ENCODE peak calls at places on chromosomes 6 and 20, in four cellular contexts. One of them, this sample, is unnamed. For H3K4me1, the result is how much of the 10 kb centered on the place peaks cover.

GRCh38 chr20:12928755-12929401 is 79.9 kb upstream of the SPTLC3 start:
- DNase-seq in CD8-positive, alpha-beta T cell: no peak
- DNase-seq in psoas muscle: no peak
- DNase-seq in lung: no peak
- DNase-seq in this sample: no peak

GRCh38 chr20:43016257-43016656 is 173.4 kb downstream of the PTPRT start:
- DNase-seq in CD8-positive, alpha-beta T cell: no peak
- DNase-seq in psoas muscle: no peak
- DNase-seq in lung: no peak
- DNase-seq in this sample: no peak

GRCh38 chr6:14211596-14211961 is 94.0 kb downstream of the CD83 start:
- DNase-seq in CD8-positive, alpha-beta T cell: no peak
- DNase-seq in psoas muscle: peak
- DNase-seq in lung: peak
- DNase-seq in this sample: peak

GRCh38 chr6:89483111-89483720 is 50.3 kb downstream of the ANKRD6 start:
- DNase-seq in CD8-positive, alpha-beta T cell: no peak
- DNase-seq in psoas muscle: peak
- DNase-seq in lung: peak
- DNase-seq in this sample: peak

GRCh38 chr6:125169522-125169921 is 15.9 kb downstream of the TPD52L1 start:
- DNase-seq in CD8-positive, alpha-beta T cell: no peak
- DNase-seq in psoas muscle: no peak
- DNase-seq in lung: no peak
- DNase-seq in this sample: no peak

GRCh38 chr6:57013501-57013900 is 33.0 kb upstream of the KIAA1586 start:
- DNase-seq in CD8-positive, alpha-beta T cell: no peak
- DNase-seq in psoas muscle: no peak
- DNase-seq in lung: no peak
- DNase-seq in this sample: no peak

GRCh38 chr20:23826541-23827018 is at the start of gene CST2:
- DNase-seq in CD8-positive, alpha-beta T cell: no peak
- DNase-seq in psoas muscle: no peak
- DNase-seq in lung: no peak
- DNase-seq in this sample: no peak

GRCh38 chr6:3117912-3118352 is 579 bp upstream of the BPHL start:
- DNase-seq in CD8-positive, alpha-beta T cell: no peak
- DNase-seq in psoas muscle: no peak
- DNase-seq in lung: no peak
- DNase-seq in this sample: no peak

GRCh38 chr20:53995949-53996348 is 74.4 kb downstream of the BCAS1 start:
- DNase-seq in CD8-positive, alpha-beta T cell: no peak
- DNase-seq in psoas muscle: no peak
- DNase-seq in lung: no peak
- DNase-seq in this sample: no peak

GRCh38 chr6:131419698-131420097 is 153.3 kb upstream of the ARG1 start:
- DNase-seq in CD8-positive, alpha-beta T cell: no peak
- DNase-seq in psoas muscle: no peak
- DNase-seq in lung: no peak
- DNase-seq in this sample: no peak

GRCh38 chr6:113344969-113345368 is 512.2 kb upstream of the MARCKS start:
- DNase-seq in CD8-positive, alpha-beta T cell: no peak
- DNase-seq in psoas muscle: no peak
- DNase-seq in lung: no peak
- DNase-seq in this sample: no peak

GRCh38 chr20:25146976-25147375 is 48.5 kb upstream of the ENTPD6 start:
- DNase-seq in CD8-positive, alpha-beta T cell: no peak
- DNase-seq in psoas muscle: no peak
- DNase-seq in lung: no peak
- DNase-seq in this sample: no peak

GRCh38 chr20:25149986-25150385 is 45.5 kb upstream of the ENTPD6 start:
- DNase-seq in CD8-positive, alpha-beta T cell: no peak
- DNase-seq in psoas muscle: no peak
- DNase-seq in lung: no peak
- DNase-seq in this sample: no peak

GRCh38 chr20:25147716-25148115 is 47.8 kb upstream of the ENTPD6 start:
- DNase-seq in CD8-positive, alpha-beta T cell: no peak
- DNase-seq in psoas muscle: no peak
- DNase-seq in lung: no peak
- DNase-seq in this sample: no peak

GRCh38 chr20:25148982-25149846 is 46.3 kb upstream of the ENTPD6 start:
- DNase-seq in CD8-positive, alpha-beta T cell: no peak
- DNase-seq in psoas muscle: no peak
- DNase-seq in lung: no peak
- DNase-seq in this sample: no peak

GRCh38 chr20:25148181-25148981 is 47.1 kb upstream of the ENTPD6 start:
- DNase-seq in CD8-positive, alpha-beta T cell: peak
- DNase-seq in psoas muscle: peak
- DNase-seq in lung: peak
- DNase-seq in this sample: no peak
- H3K4me3 ChIP-seq in CD8-positive, alpha-beta T cell: peak
- H3K4me3 ChIP-seq in psoas muscle: peak
- H3K4me3 ChIP-seq in lung: no peak
- H3K4me3 ChIP-seq in this sample: peak

GRCh38 chr6:105181981-105182515 is 2.2 kb upstream of the POPDC3 start:
- DNase-seq in CD8-positive, alpha-beta T cell: no peak
- DNase-seq in psoas muscle: no peak
- DNase-seq in lung: no peak
- DNase-seq in this sample: no peak

GRCh38 chr6:105177521-105177920 is 2.3 kb downstream of the POPDC3 start:
- DNase-seq in CD8-positive, alpha-beta T cell: no peak
- DNase-seq in psoas muscle: no peak
- DNase-seq in lung: no peak
- DNase-seq in this sample: no peak

GRCh38 chr6:105178110-105178509 is 1.7 kb downstream of the POPDC3 start:
- DNase-seq in CD8-positive, alpha-beta T cell: no peak
- DNase-seq in psoas muscle: no peak
- DNase-seq in lung: no peak
- DNase-seq in this sample: no peak

GRCh38 chr6:105178636-105179035 is 1.2 kb downstream of the POPDC3 start:
- DNase-seq in CD8-positive, alpha-beta T cell: no peak
- DNase-seq in psoas muscle: no peak
- DNase-seq in lung: no peak
- DNase-seq in this sample: no peak

DNA sequence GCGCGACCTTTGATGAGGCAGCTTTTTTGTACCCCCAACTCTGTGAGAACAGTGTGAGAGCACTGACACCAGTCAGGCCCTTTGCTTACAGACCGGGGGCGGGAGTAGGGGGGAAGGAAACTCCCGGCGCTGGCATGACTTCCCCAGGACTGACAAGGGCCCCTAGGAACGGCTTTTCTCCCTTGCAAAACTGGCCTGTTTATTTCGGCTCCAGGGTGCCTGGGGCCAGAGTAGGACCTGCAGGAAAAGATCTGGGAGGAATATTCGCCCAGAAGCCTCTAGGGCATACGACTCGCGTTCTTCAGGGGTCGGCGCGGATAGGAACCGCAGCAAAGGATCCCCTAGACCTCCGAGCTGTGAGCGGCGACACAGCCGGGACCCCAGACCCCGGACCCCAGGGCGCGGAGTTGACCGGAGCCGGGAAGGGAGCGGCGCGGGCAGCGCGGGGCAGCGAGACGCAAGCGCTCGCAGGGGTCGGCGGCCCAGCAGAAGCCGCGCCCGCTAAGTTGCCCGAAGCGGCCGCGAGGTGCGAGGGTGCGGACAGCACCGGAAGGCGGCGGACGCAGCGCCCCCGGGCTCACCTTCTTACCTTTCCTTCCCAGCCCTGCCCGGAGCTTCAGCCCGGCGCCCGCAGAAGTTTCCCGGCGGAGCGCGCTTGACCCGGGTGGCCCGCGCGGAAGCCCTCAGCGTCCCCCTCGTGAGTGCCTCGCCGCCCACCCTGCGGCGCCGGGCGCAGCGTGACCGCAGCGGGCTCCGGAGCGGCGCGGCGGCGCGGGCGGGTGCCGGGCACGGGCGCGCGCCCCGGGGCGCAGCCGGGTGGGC is at the start of gene POPDC3:
- DNase-seq in CD8-positive, alpha-beta T cell: no peak
- DNase-seq in psoas muscle: peak
- DNase-seq in lung: no peak
- DNase-seq in this sample: no peak
- H3K27ac ChIP-seq in CD8-positive, alpha-beta T cell: no peak
- H3K27ac ChIP-seq in psoas muscle: peak
- H3K27ac ChIP-seq in lung: peak
- H3K27ac ChIP-seq in this sample: no peak

GRCh38 chr6:44005507-44005903 is 121.7 kb downstream of the MRPL14 start:
- DNase-seq in CD8-positive, alpha-beta T cell: no peak
- DNase-seq in psoas muscle: no peak
- DNase-seq in lung: no peak
- DNase-seq in this sample: no peak

GRCh38 chr6:44008821-44009370 is 118.4 kb downstream of the MRPL14 start:
- DNase-seq in CD8-positive, alpha-beta T cell: no peak
- DNase-seq in psoas muscle: no peak
- DNase-seq in lung: no peak
- DNase-seq in this sample: no peak

GRCh38 chr6:44007818-44008660 is 119.2 kb downstream of the MRPL14 start:
- DNase-seq in CD8-positive, alpha-beta T cell: no peak
- DNase-seq in psoas muscle: no peak
- DNase-seq in lung: no peak
- DNase-seq in this sample: no peak

GRCh38 chr6:44006123-44006871 is 121.0 kb downstream of the MRPL14 start:
- DNase-seq in CD8-positive, alpha-beta T cell: no peak
- DNase-seq in psoas muscle: no peak
- DNase-seq in lung: no peak
- DNase-seq in this sample: no peak

GRCh38 chr6:44006872-44007303 is 120.4 kb downstream of the MRPL14 start:
- DNase-seq in CD8-positive, alpha-beta T cell: no peak
- DNase-seq in psoas muscle: no peak
- DNase-seq in lung: no peak
- DNase-seq in this sample: no peak
- H3K4me1 ChIP-seq in CD8-positive, alpha-beta T cell: under half
- H3K4me1 ChIP-seq in psoas muscle: half or more
- H3K4me1 ChIP-seq in lung: under half
- H3K4me1 ChIP-seq in this sample: under half

GRCh38 chr6:38477680-38478260 is 162.0 kb downstream of the BTBD9 start:
- DNase-seq in CD8-positive, alpha-beta T cell: no peak
- DNase-seq in psoas muscle: no peak
- DNase-seq in lung: no peak
- DNase-seq in this sample: no peak
- H3K4me3 ChIP-seq in CD8-positive, alpha-beta T cell: no peak
- H3K4me3 ChIP-seq in psoas muscle: no peak
- H3K4me3 ChIP-seq in lung: no peak
- H3K4me3 ChIP-seq in this sample: no peak

This sample was measured in thoracic aorta.